ENCODE peak calls at places on chromosome 18, in six cellular contexts. D, B, Q, I, J and Y are unnamed samples. For H3K27me3, the result is how much of the 10 kb centered on the place peaks cover.

GRCh38 chr18:80088823-80089222 is 20.2 kb upstream of the ADNP2 start:
- DNase-seq in D (no peak), J (no peak), I (no peak), Q (no peak), B (no peak), Y (no peak)

GRCh38 chr18:62799977-62800376 is 84.6 kb downstream of the PHLPP1 start:
- DNase-seq in Q (no peak), B (no peak), J (no peak), D (no peak), I (no peak), Y (no peak)

GRCh38 chr18:69885841-69886531 is 61.7 kb downstream of the CD226 start:
- DNase-seq in D (no peak), Q (no peak), I (no peak), B (no peak), J (no peak), Y (no peak)

GRCh38 chr18:22166070-22166972 is 3.1 kb upstream of the GATA6 start:
- DNase-seq in D (peak), I (no peak), J (no peak), B (no peak), Q (no peak), Y (peak)

GRCh38 chr18:11042247-11042646 is 107.1 kb downstream of the PIEZO2 start:
- DNase-seq in Q (no peak), D (no peak), J (peak), I (no peak), B (no peak), Y (no peak)

GRCh38 chr18:76756491-76757288 is 65.7 kb upstream of the ZNF236 start:
- DNase-seq in D (no peak), B (no peak), Q (no peak), J (no peak), I (no peak), Y (no peak)

GRCh38 chr18:13584826-13585225 is 141.5 kb downstream of the FAM210A start:
- DNase-seq in D (peak), Q (no peak), J (no peak), B (no peak), I (no peak), Y (peak)

GRCh38 chr18:60019463-60019840 is 119.7 kb downstream of the PMAIP1 start:
- DNase-seq in B (no peak), I (no peak), J (peak), D (no peak), Q (no peak), Y (no peak)

GRCh38 chr18:75544051-75544481 is 116.6 kb upstream of the SMIM21 start:
- DNase-seq in D (no peak), J (peak), I (no peak), Q (no peak), B (no peak), Y (no peak)

GRCh38 chr18:907171-907879 is 2.7 kb downstream of the ADCYAP1 start:
- DNase-seq in J (no peak), Q (no peak), I (no peak), B (no peak), D (peak), Y (no peak)

GRCh38 chr18:77108821-77109692 is 23.5 kb downstream of the MBP start:
- DNase-seq in B (no peak), I (no peak), D (no peak), Q (no peak), J (no peak), Y (peak)

GRCh38 chr18:53862921-53863320 is 361.5 kb downstream of the MBD2 start:
- DNase-seq in B (no peak), D (no peak), I (no peak), Q (no peak), J (no peak), Y (no peak)

GRCh38 chr18:26479686-26480079 is 68.7 kb downstream of the KCTD1 start:
- DNase-seq in Q (no peak), D (no peak), B (no peak), J (peak), I (no peak), Y (no peak)

GRCh38 chr18:34158881-34159690 is 65.6 kb downstream of the NOL4 start:
- DNase-seq in J (peak), D (peak), B (no peak), I (peak), Q (no peak), Y (no peak)

GRCh38 chr18:12257996-12258718 is 4.0 kb downstream of the CIDEA start:
- DNase-seq in B (no peak), D (no peak), I (no peak), Q (peak), J (no peak), Y (no peak)

GRCh38 chr18:67359868-67360838 is 156.4 kb downstream of the DSEL start:
- DNase-seq in B (no peak), D (no peak), Q (peak), J (peak), I (no peak), Y (peak)

GRCh38 chr18:13712400-13713131 is 13.8 kb downstream of the FAM210A start:
- DNase-seq in D (peak), I (no peak), J (no peak), Q (no peak), B (no peak), Y (no peak)

GRCh38 chr18:58858591-58859468 is 5.8 kb upstream of the ZNF532 start:
- DNase-seq in B (no peak), J (no peak), Q (no peak), D (no peak), I (no peak), Y (peak)

GRCh38 chr18:24427484-24427883 is 1.0 kb downstream of the IMPACT start:
- DNase-seq in I (no peak), J (peak), D (no peak), Q (no peak), B (no peak), Y (no peak)

GRCh38 chr18:22314001-22314400 is 103.7 kb downstream of the CTAGE1 start:
- DNase-seq in I (no peak), J (peak), Q (no peak), D (no peak), B (no peak), Y (no peak)

GRCh38 chr18:39951321-39951720 is 2003.7 kb upstream of the PIK3C3 start:
- DNase-seq in Q (no peak), I (no peak), B (no peak), D (no peak), J (no peak), Y (no peak)

GRCh38 chr18:54031243-54031642 is 193.2 kb downstream of the MBD2 start:
- DNase-seq in Q (no peak), B (no peak), D (peak), I (no peak), J (no peak), Y (no peak)

GRCh38 chr18:43422483-43422882 is 145.2 kb upstream of the SYT4 start:
- DNase-seq in J (no peak), I (no peak), Q (no peak), D (peak), B (no peak), Y (no peak)

GRCh38 chr18:34354351-34354750 is 129.6 kb upstream of the NOL4 start:
- DNase-seq in I (no peak), Q (no peak), J (no peak), D (no peak), B (no peak), Y (no peak)

GRCh38 chr18:63708650-63709049 is 5.9 kb downstream of the SERPINB11 start:
- DNase-seq in Q (no peak), B (no peak), D (no peak), I (no peak), J (peak), Y (no peak)

GRCh38 chr18:3411854-3412268 is 38.1 kb upstream of the TGIF1 start:
- DNase-seq in Q (peak), B (no peak), D (no peak), I (no peak), J (no peak), Y (no peak)

GRCh38 chr18:36628435-36629094 is 200.2 kb downstream of the TPGS2 start:
- DNase-seq in Q (no peak), B (no peak), D (no peak), I (no peak), J (peak), Y (no peak)

GRCh38 chr18:1232867-1233266 is 328.2 kb downstream of the ADCYAP1 start:
- DNase-seq in D (no peak), I (no peak), B (no peak), J (no peak), Q (no peak), Y (no peak)

DNA sequence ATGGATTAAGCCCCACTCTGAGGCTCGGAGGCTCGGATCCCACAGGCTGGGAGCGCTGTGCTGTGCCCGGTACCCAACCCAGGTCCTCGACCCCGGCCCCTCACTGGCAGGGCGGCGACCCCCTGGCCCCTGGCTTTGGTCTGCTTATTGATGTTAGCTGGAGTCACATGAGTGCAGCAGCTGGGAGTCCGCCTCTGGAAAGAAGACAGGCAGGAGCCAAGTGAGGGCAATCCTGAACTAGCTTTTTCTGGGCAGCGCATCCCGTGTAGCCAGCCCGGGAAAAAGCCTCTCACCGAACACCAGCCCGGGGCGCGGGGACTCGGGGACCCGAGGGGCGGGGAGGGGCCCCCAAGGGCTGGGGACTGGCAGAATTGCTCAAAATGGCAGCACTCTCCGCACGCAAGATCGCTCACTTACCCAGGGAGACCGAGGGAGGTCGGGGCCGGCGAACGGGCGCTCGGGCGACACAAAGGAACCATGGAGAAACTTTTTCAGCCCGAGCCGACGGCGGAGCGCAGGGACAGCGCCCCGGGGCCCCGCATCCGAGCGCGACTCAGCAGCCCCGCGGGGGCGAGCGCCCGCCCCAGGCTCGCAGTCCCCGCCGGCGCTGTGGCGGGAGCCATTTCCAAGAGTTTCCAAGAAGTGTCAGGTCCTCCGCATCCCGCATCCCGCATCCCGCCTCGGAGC is 566 bp downstream of the TMEM200C start:
- DNase-seq in B (no peak), I (no peak), Q (no peak), J (peak), D (peak), Y (no peak)
- H3K27me3 ChIP-seq in B (half or more), I (under half), Q (under half), J (under half), D (under half), Y (under half)

GRCh38 chr18:47260924-47261701 is 9.7 kb upstream of the SKOR2 start:
- DNase-seq in Q (no peak), J (no peak), I (no peak), B (no peak), D (no peak), Y (no peak)

GRCh38 chr18:47263197-47263827 is 11.9 kb upstream of the SKOR2 start:
- DNase-seq in I (no peak), D (no peak), J (no peak), Q (no peak), B (no peak), Y (no peak)

GRCh38 chr18:47261902-47262301 is 10.4 kb upstream of the SKOR2 start:
- DNase-seq in J (no peak), B (no peak), I (no peak), D (no peak), Q (no peak), Y (no peak)

GRCh38 chr18:47263828-47264314 is 12.4 kb upstream of the SKOR2 start:
- DNase-seq in J (no peak), D (no peak), I (no peak), Q (no peak), B (no peak), Y (no peak)

GRCh38 chr18:47262397-47263196 is 11.1 kb upstream of the SKOR2 start:
- DNase-seq in Q (no peak), B (no peak), J (no peak), I (no peak), D (no peak), Y (no peak)
- H3K27me3 ChIP-seq in Q (under half), B (half or more), J (under half), I (under half), D (half or more), Y (under half)

DNA sequence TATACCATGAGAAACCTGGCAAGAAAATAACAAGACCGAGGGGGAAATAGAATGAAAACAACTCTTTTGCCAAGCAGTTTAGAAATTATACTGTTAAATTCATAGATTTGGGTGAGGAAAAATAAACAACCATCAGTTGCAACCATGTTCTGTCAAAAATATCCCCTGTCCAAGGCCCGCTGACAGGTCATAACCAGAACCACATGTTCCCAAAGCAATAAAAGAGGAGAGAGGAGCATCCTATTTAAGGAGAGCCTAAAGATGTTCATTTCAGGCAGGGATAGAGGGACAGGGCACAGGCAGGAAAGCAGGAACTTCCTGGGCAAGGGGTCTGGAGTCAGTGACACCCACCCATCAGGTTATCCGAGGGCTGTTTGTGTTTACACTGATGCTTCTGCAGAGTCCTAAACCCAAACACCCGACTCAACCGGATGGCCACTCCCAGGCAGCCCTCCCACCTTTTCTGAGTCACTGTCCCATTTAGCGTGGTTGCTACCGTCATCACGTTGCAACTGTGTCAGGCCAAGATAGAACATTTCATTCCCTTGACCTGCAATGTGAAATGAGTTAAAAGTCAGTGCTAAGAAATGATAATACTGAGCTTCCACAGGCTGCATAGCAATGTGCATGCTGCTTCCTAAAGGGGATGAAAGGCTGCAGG is 468.3 kb upstream of the RAB12 start:
- DNase-seq in J (peak), B (no peak), D (no peak), Q (no peak), I (no peak), Y (peak)
- H3K27me3 ChIP-seq in J (under half), B (under half), D (under half), Q (under half), I (under half), Y (under half)

GRCh38 chr18:65955747-65956146 is 204.9 kb downstream of the CDH7 start:
- DNase-seq in J (no peak), B (no peak), D (no peak), I (no peak), Q (no peak), Y (no peak)

DNA sequence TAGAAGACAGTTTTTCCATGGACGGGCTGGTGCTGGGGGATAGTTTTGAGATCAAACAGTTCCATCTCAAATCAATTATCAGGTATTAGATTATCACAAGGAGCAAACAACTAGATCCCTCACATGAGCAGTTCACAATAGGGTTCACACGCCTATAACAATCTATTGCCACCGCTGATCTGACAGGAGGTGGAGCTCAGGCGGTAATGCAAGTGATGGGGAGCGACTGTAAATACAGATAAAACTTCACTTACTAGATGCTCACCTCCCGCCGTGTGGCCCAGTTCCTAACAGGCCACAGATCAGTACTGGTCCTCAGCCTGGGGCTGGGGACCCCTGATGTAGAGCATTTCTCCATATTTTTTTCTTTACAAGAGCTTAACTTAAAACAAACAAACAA is 203.6 kb downstream of the CDH7 start:
- DNase-seq in D (no peak), I (no peak), J (no peak), Q (no peak), B (no peak), Y (no peak)
- H3K27me3 ChIP-seq in D (under half), I (under half), J (under half), Q (under half), B (under half), Y (under half)

GRCh38 chr18:48058486-48058885 is 128.0 kb upstream of the SMAD2 start:
- DNase-seq in D (no peak), I (no peak), J (no peak), Q (no peak), B (no peak), Y (no peak)
- H3K27me3 ChIP-seq in D (under half), I (under half), J (under half), Q (under half), B (under half), Y (under half)

DNA sequence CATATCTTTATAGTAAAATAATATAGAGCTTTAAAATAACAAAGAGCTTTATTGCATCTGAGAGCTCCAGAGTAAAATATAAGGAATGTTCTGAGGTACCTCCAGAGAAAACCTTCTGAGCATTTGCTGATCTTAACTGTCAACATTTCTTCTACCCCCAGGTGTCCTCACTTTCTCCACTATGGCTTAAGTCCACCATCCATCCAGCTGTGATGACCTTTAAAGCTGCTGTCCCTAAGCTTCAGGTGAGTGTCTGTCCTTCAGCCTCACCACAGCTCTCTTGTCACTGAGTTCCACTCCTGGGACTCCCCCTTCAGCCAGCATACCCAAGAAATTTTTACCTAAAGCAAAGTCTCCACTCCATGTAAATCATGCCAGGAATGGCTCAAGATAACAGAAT is 137.9 kb downstream of the MYO5B start:
- DNase-seq in Q (no peak), J (no peak), D (no peak), B (no peak), I (no peak), Y (no peak)
- H3K27me3 ChIP-seq in Q (under half), J (under half), D (under half), B (under half), I (under half), Y (under half)

GRCh38 chr18:9477509-9477908 is 2.2 kb downstream of the RALBP1 start:
- DNase-seq in D (no peak), Q (no peak), J (no peak), I (no peak), B (no peak), Y (no peak)
- H3K27me3 ChIP-seq in D (under half), Q (under half), J (under half), I (under half), B (under half), Y (under half)